ENCODE peak calls at places on chromosome 1, in eight cellular contexts. One of them, this sample, is unnamed.

GRCh38 chr1:84297546-84298244 is 3.8 kb upstream of the SAMD13 start:
- DNase-seq in AG09309: no peak
- DNase-seq in amniotic stem cell: no peak
- DNase-seq in effector memory CD8-positive, alpha-beta T cell: no peak
- DNase-seq in brain microvascular endothelial cell: no peak
- DNase-seq in lower leg skin: no peak
- DNase-seq in SK-MEL-5: no peak
- DNase-seq in amygdala: no peak
- DNase-seq in this sample: no peak

GRCh38 chr1:220881918-220882891 is 3.0 kb downstream of the HLX start:
- DNase-seq in amygdala: no peak
- DNase-seq in effector memory CD8-positive, alpha-beta T cell: no peak
- DNase-seq in brain microvascular endothelial cell: no peak
- DNase-seq in lower leg skin: no peak
- DNase-seq in AG09309: no peak
- DNase-seq in amniotic stem cell: no peak
- DNase-seq in SK-MEL-5: no peak
- DNase-seq in this sample: no peak

GRCh38 chr1:168654198-168654910 is 74.7 kb downstream of the DPT start:
- DNase-seq in SK-MEL-5: no peak
- DNase-seq in amniotic stem cell: no peak
- DNase-seq in brain microvascular endothelial cell: no peak
- DNase-seq in amygdala: no peak
- DNase-seq in effector memory CD8-positive, alpha-beta T cell: no peak
- DNase-seq in AG09309: no peak
- DNase-seq in lower leg skin: no peak
- DNase-seq in this sample: no peak

GRCh38 chr1:46613661-46614603 is 2.7 kb downstream of the MOB3C start:
- DNase-seq in brain microvascular endothelial cell: peak; percentile 50
- DNase-seq in amygdala: peak; percentile 28
- DNase-seq in amniotic stem cell: peak; percentile 10
- DNase-seq in effector memory CD8-positive, alpha-beta T cell: no peak
- DNase-seq in AG09309: no peak
- DNase-seq in lower leg skin: peak; percentile 98
- DNase-seq in SK-MEL-5: no peak
- DNase-seq in this sample: no peak

GRCh38 chr1:230517786-230518185 is 91.7 kb upstream of the PGBD5 start:
- DNase-seq in SK-MEL-5: no peak
- DNase-seq in AG09309: no peak
- DNase-seq in amniotic stem cell: no peak
- DNase-seq in effector memory CD8-positive, alpha-beta T cell: no peak
- DNase-seq in brain microvascular endothelial cell: no peak
- DNase-seq in lower leg skin: no peak
- DNase-seq in amygdala: no peak
- DNase-seq in this sample: no peak

GRCh38 chr1:39082140-39082799 is 56.1 kb downstream of the NDUFS5 start:
- DNase-seq in effector memory CD8-positive, alpha-beta T cell: no peak
- DNase-seq in lower leg skin: no peak
- DNase-seq in AG09309: no peak
- DNase-seq in SK-MEL-5: no peak
- DNase-seq in amygdala: no peak
- DNase-seq in amniotic stem cell: no peak
- DNase-seq in brain microvascular endothelial cell: no peak
- DNase-seq in this sample: no peak

GRCh38 chr1:42736152-42736551 is 3.9 kb downstream of the CLDN19 start:
- DNase-seq in amygdala: no peak
- DNase-seq in effector memory CD8-positive, alpha-beta T cell: no peak
- DNase-seq in lower leg skin: peak; percentile 84
- DNase-seq in brain microvascular endothelial cell: no peak
- DNase-seq in amniotic stem cell: no peak
- DNase-seq in AG09309: no peak
- DNase-seq in SK-MEL-5: peak; percentile 61
- DNase-seq in this sample: no peak

GRCh38 chr1:37557402-37557801 is 662 bp downstream of the DNALI1 start:
- DNase-seq in AG09309: no peak
- DNase-seq in effector memory CD8-positive, alpha-beta T cell: no peak
- DNase-seq in brain microvascular endothelial cell: no peak
- DNase-seq in amniotic stem cell: no peak
- DNase-seq in lower leg skin: peak; percentile 50
- DNase-seq in amygdala: no peak
- DNase-seq in SK-MEL-5: no peak
- DNase-seq in this sample: no peak

GRCh38 chr1:59384443-59384842 is 87.5 kb downstream of the FGGY start:
- DNase-seq in brain microvascular endothelial cell: no peak
- DNase-seq in SK-MEL-5: no peak
- DNase-seq in amniotic stem cell: no peak
- DNase-seq in AG09309: no peak
- DNase-seq in amygdala: no peak
- DNase-seq in lower leg skin: no peak
- DNase-seq in effector memory CD8-positive, alpha-beta T cell: no peak
- DNase-seq in this sample: no peak

GRCh38 chr1:8397511-8397910 is 79.6 kb downstream of the SLC45A1 start:
- DNase-seq in brain microvascular endothelial cell: peak; percentile 25
- DNase-seq in lower leg skin: no peak
- DNase-seq in AG09309: no peak
- DNase-seq in amygdala: no peak
- DNase-seq in amniotic stem cell: no peak
- DNase-seq in SK-MEL-5: no peak
- DNase-seq in effector memory CD8-positive, alpha-beta T cell: no peak
- DNase-seq in this sample: no peak

This sample was measured in kidney glomerular epithelial cell.